ENCODE peak calls at places on chromosomes 7 and 10, in ten cellular contexts. F, V, M, T, Z, G, O, P, B and R are unnamed samples.

GRCh38 chr10:14524692-14525091 is 194.0 kb upstream of the FRMD4A start:
- DNase-seq in F (no peak), V (no peak), M (no peak), T (no peak), Z (no peak), G (no peak), O (no peak), P (no peak), B (no peak), R (no peak)

GRCh38 chr10:107971973-107972372 is 807.5 kb upstream of the SORCS1 start:
- DNase-seq in F (no peak), V (peak; percentile 11), M (no peak), T (no peak), Z (no peak), G (peak; percentile 94), O (no peak), P (no peak), B (no peak), R (no peak)

GRCh38 chr7:156777364-156778069 is 115.5 kb downstream of the LMBR1 start:
- DNase-seq in F (no peak), V (no peak), M (no peak), T (no peak), Z (no peak), G (no peak), O (peak; percentile 1), P (no peak), B (no peak), R (no peak)

GRCh38 chr10:133276435-133277201 is at the start of gene ADAM8:
- DNase-seq in F (no peak), V (peak; percentile 69), M (no peak), T (peak; percentile 62), Z (no peak), G (peak; percentile 64), O (peak; percentile 63), P (peak; percentile 6), B (no peak), R (no peak)

GRCh38 chr7:19116121-19117080 is 1.0 kb downstream of the TWIST1 start:
- DNase-seq in F (peak; percentile 26), V (peak; percentile 63), M (no peak), T (no peak), Z (peak; percentile 46), G (peak; percentile 52), O (no peak), P (no peak), B (no peak), R (no peak)

GRCh38 chr7:66597472-66597871 is 31.2 kb upstream of the KCTD7 start:
- DNase-seq in F (no peak), V (no peak), M (no peak), T (no peak), Z (no peak), G (no peak), O (no peak), P (no peak), B (no peak), R (no peak)

GRCh38 chr7:156004265-156005201 is 192.3 kb upstream of the SHH start:
- DNase-seq in F (no peak), V (no peak), M (no peak), T (no peak), Z (no peak), G (no peak), O (no peak), P (no peak), B (no peak), R (no peak)

GRCh38 chr7:76260171-76260703 is 42.2 kb upstream of the HSPB1 start:
- DNase-seq in F (peak; percentile 42), V (peak; percentile 95), M (no peak), T (no peak), Z (peak; percentile 92), G (peak; percentile 77), O (peak; percentile 22), P (no peak), B (no peak), R (no peak)

DNA sequence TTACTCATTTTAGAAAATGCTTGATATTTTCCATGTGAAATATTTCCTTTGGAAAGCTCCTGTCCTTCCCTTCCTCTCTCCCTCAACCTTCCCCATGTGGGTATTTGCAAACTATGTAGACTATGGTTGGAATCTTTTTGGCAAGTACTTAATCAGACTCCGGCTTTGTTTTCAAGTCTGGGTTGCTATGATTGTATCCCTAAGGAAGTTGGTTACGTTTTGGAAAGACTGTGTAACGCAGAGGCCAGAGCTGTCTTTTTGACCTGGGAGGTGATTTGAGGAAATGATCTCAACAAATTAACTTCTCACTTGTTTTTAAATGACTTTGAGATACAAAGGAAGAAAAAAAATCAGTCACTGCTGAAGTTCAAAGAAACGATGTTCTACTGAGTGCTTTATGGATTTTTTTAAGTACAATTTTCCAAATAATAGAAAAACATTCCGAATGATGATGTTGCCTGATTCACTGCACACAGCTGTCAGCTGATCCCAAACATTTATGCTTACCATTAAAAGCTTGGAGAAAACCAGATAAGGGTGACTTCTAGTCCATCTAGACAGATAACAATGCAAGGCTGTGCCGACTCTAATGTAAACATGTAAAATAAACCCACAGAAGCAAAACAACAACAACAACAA is 145.5 kb upstream of the CELF2 start:
- DNase-seq in F (no peak), V (peak; percentile 96), M (peak; percentile 71), T (no peak), Z (no peak), G (peak; percentile 45), O (no peak), P (no peak), B (no peak), R (no peak)
- H3K27ac ChIP-seq in F (no peak overlapping the region), V (peak overlapping the region; percentile 17), M (peak overlapping the region; percentile 71), T (peak overlapping the region; percentile 39), Z (no peak overlapping the region), G (no peak overlapping the region), O (no peak overlapping the region), P (no peak overlapping the region), B (no peak overlapping the region), R (no peak overlapping the region)

DNA sequence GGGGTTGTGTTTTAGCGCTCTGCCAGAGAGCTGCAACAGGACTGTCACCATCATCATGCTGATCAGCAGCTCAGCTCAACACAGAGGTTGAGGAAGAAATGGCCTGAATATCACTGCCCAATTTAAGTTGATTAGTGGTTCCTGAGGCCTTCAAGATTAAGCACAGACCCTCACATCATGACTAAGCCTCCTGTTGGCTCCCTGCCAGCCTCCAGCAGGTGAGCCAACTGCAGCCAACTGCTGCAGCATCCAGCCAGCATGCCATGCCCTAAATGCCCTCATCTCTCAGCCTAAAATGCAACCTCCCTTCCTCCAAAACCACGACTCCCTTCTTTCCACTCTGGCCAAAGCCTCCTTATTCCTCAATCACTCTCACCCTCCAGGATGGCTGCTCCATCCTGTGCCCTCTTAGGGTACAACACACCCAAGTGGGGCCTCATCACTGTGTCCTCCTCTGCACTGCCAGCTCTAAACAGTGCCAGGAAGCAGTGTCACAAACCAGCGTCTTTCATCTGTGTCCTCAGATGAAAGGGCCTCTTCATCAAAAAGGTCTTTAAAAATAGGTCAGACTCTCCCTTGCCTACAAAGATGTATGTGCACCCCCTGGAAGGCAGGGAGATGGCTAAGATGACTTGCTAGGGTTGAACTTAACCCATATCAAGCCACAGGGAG is 259.3 kb downstream of the ZEB1 start:
- DNase-seq in F (no peak), V (no peak), M (no peak), T (no peak), Z (no peak), G (no peak), O (no peak), P (no peak), B (no peak), R (no peak)
- H3K27ac ChIP-seq in F (no peak overlapping the region), V (no peak overlapping the region), M (no peak overlapping the region), T (no peak overlapping the region), Z (no peak overlapping the region), G (no peak overlapping the region), O (no peak overlapping the region), P (no peak overlapping the region), B (no peak overlapping the region), R (no peak overlapping the region)

GRCh38 chr7:140308060-140308459 is 90.3 kb downstream of the SLC37A3 start:
- DNase-seq in F (no peak), V (no peak), M (no peak), T (no peak), Z (no peak), G (no peak), O (no peak), P (no peak), B (no peak), R (no peak)
- H3K27ac ChIP-seq in F (peak overlapping the region; percentile 36), V (no peak overlapping the region), M (no peak overlapping the region), T (no peak overlapping the region), Z (no peak overlapping the region), G (no peak overlapping the region), O (no peak overlapping the region), P (no peak overlapping the region), B (no peak overlapping the region), R (no peak overlapping the region)

GRCh38 chr10:119673271-119673670 is 22.1 kb downstream of the BAG3 start:
- DNase-seq in F (no peak), V (peak; percentile 93), M (no peak), T (peak; percentile 49), Z (no peak), G (no peak), O (no peak), P (no peak), B (no peak), R (no peak)
- H3K27ac ChIP-seq in F (no peak overlapping the region), V (no peak overlapping the region), M (no peak overlapping the region), T (peak overlapping the region; percentile 99), Z (no peak overlapping the region), G (peak overlapping the region; percentile 99), O (no peak overlapping the region), P (no peak overlapping the region), B (no peak overlapping the region), R (no peak overlapping the region)

GRCh38 chr7:25669300-25669781 is 441.1 kb upstream of the NPVF start:
- DNase-seq in F (no peak), V (no peak), M (no peak), T (no peak), Z (no peak), G (no peak), O (no peak), P (no peak), B (no peak), R (no peak)
- H3K27ac ChIP-seq in F (no peak overlapping the region), V (no peak overlapping the region), M (no peak overlapping the region), T (no peak overlapping the region), Z (no peak overlapping the region), G (no peak overlapping the region), O (no peak overlapping the region), P (no peak overlapping the region), B (no peak overlapping the region), R (no peak overlapping the region)

DNA sequence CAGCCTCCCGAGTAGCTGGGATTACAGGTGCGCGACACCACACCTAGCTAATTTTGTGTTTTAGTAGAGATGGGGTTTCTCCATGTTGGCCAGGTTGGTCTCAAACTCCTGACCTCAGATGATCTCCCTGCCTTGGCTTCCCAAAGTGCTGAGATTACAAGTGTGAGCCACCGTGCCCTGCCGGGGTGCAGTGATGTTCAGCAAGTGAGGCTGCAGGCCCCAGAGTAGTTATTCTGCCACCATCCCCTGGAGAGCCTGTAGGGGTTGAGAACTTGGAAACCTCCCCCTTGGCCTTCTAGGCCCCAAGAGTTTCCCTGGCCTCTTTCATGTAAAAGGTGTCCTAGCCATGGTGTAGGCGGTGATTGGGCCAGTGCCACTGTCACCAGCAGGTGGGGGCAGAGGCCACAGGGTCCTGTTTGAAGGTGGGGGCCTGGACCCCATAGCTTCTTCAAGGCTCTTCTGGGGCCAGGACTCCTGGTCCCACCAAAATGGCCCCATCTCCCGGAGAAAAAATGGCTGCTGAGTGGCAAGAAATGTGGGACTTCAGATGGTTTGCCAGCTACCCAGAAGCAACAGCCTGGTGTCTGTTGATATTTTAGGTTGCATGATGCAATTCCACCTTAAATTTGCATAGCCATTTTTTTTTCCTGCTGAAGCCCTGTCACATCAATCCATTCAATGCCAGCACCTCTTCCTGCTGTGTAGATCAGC is 25.5 kb upstream of the INMT start:
- DNase-seq in F (no peak), V (peak; percentile 28), M (no peak), T (no peak), Z (no peak), G (no peak), O (peak; percentile 11), P (no peak), B (no peak), R (no peak)
- H3K27ac ChIP-seq in F (no peak overlapping the region), V (no peak overlapping the region), M (no peak overlapping the region), T (no peak overlapping the region), Z (no peak overlapping the region), G (no peak overlapping the region), O (peak overlapping the region; percentile 57), P (peak overlapping the region; percentile 39), B (no peak overlapping the region), R (no peak overlapping the region)